ENCODE peak calls at places on chromosomes 3 and 15, in six cellular contexts. V, Q, J, D, T and C are unnamed samples.

GRCh38 chr15:52727825-52728224 is 48.6 kb upstream of the ATOSA start:
- ATAC-seq in V (no peak), Q (no peak), J (no peak), D (no peak), T (no peak), C (no peak)

GRCh38 chr3:100189444-100189964 is 71.3 kb upstream of the TBC1D23 start:
- ATAC-seq in V (no peak), Q (no peak), J (peak; percentile 61), D (no peak), T (no peak), C (no peak)

GRCh38 chr3:120145498-120146285 is 51.4 kb upstream of the GSK3B start:
- ATAC-seq in V (peak; percentile 17), Q (peak; percentile 90), J (peak; percentile 76), D (peak; percentile 94), T (peak; percentile 90), C (peak; percentile 86)

GRCh38 chr15:49137861-49138260 is 17.5 kb downstream of the COPS2 start:
- ATAC-seq in V (no peak), Q (no peak), J (peak; percentile 68), D (peak; percentile 61), T (peak; percentile 93), C (no peak)

GRCh38 chr3:191350389-191351090 is 20.2 kb upstream of the UTS2B start:
- ATAC-seq in V (no peak), Q (no peak), J (peak; percentile 45), D (no peak), T (no peak), C (no peak)

GRCh38 chr3:30520695-30521094 is 85.7 kb upstream of the TGFBR2 start:
- ATAC-seq in V (no peak), Q (no peak), J (no peak), D (no peak), T (no peak), C (no peak)

GRCh38 chr3:34635352-34635850 is 837.0 kb downstream of the PDCD6IP start:
- ATAC-seq in V (no peak), Q (no peak), J (no peak), D (no peak), T (no peak), C (no peak)

GRCh38 chr3:127622772-127623576 is 6.0 kb upstream of the PODXL2 start:
- ATAC-seq in V (no peak), Q (no peak), J (no peak), D (no peak), T (no peak), C (no peak)

GRCh38 chr3:124063168-124063909 is 71.4 kb upstream of the ROPN1 start:
- ATAC-seq in V (no peak), Q (no peak), J (no peak), D (no peak), T (no peak), C (no peak)

GRCh38 chr3:126034481-126035361 is 49.2 kb downstream of the SLC41A3 start:
- ATAC-seq in V (no peak), Q (peak; percentile 39), J (peak; percentile 55), D (peak; percentile 68), T (peak; percentile 50), C (peak; percentile 17)

GRCh38 chr3:174767853-174768382 is 91.2 kb upstream of the NAALADL2 start:
- ATAC-seq in V (no peak), Q (no peak), J (peak; percentile 85), D (no peak), T (no peak), C (no peak)

GRCh38 chr3:32455609-32456428 is 46.8 kb downstream of the CMTM6 start:
- ATAC-seq in V (no peak), Q (no peak), J (no peak), D (no peak), T (no peak), C (no peak)

GRCh38 chr3:67635806-67636205 is 18.6 kb downstream of the SUCLG2 start:
- ATAC-seq in V (no peak), Q (no peak), J (peak; percentile 51), D (no peak), T (no peak), C (no peak)

GRCh38 chr3:113623324-113623723 is 73.1 kb downstream of the USF3 start:
- ATAC-seq in V (no peak), Q (no peak), J (no peak), D (no peak), T (no peak), C (no peak)

GRCh38 chr3:176971613-176972174 is 225.6 kb downstream of the TBL1XR1 start:
- ATAC-seq in V (no peak), Q (peak; percentile 82), J (no peak), D (peak; percentile 96), T (peak; percentile 84), C (no peak)

GRCh38 chr3:196757876-196758739 is 18.5 kb downstream of the PAK2 start:
- ATAC-seq in V (no peak), Q (peak; percentile 74), J (peak; percentile 88), D (peak; percentile 36), T (peak; percentile 32), C (peak; percentile 42)

GRCh38 chr15:91214675-91215590 is 114.9 kb downstream of the SV2B start:
- ATAC-seq in V (no peak), Q (no peak), J (no peak), D (no peak), T (no peak), C (no peak)

GRCh38 chr3:111592941-111593340 is 2.2 kb downstream of the ZBED2 start:
- ATAC-seq in V (no peak), Q (no peak), J (no peak), D (no peak), T (no peak), C (no peak)

GRCh38 chr15:77282333-77282732 is 137.6 kb downstream of the PEAK1 start:
- ATAC-seq in V (no peak), Q (no peak), J (no peak), D (no peak), T (no peak), C (no peak)

GRCh38 chr3:106423321-106424225 is 554.8 kb upstream of the CBLB start:
- ATAC-seq in V (no peak), Q (peak; percentile 63), J (no peak), D (peak; percentile 64), T (peak; percentile 79), C (peak; percentile 61)

GRCh38 chr15:78302579-78302978 is 3.2 kb upstream of the SKIC8 start:
- ATAC-seq in V (no peak), Q (no peak), J (peak; percentile 29), D (no peak), T (peak; percentile 50), C (no peak)

GRCh38 chr3:171712168-171712938 is 97.9 kb downstream of the PLD1 start:
- ATAC-seq in V (no peak), Q (no peak), J (no peak), D (no peak), T (no peak), C (no peak)

GRCh38 chr3:160413613-160414248 is 14.3 kb downstream of the SMC4 start:
- ATAC-seq in V (peak; percentile 93), Q (peak; percentile 78), J (peak; percentile 80), D (peak; percentile 75), T (peak; percentile 69), C (peak; percentile 78)

GRCh38 chr3:59017617-59017984 is 32.2 kb downstream of the CFAP20DC start:
- ATAC-seq in V (no peak), Q (no peak), J (no peak), D (no peak), T (no peak), C (no peak)

GRCh38 chr3:187291001-187291511 is 481 bp downstream of the MASP1 start:
- ATAC-seq in V (no peak), Q (no peak), J (no peak), D (no peak), T (no peak), C (no peak)

GRCh38 chr15:48061588-48061987 is 59.2 kb upstream of the SLC24A5 start:
- ATAC-seq in V (no peak), Q (no peak), J (no peak), D (no peak), T (no peak), C (no peak)

GRCh38 chr3:182631183-182632076 is 161.9 kb upstream of the ATP11B start:
- ATAC-seq in V (no peak), Q (no peak), J (no peak), D (no peak), T (peak; percentile 36), C (peak; percentile 46)

GRCh38 chr3:126677862-126678549 is 23.1 kb upstream of the TXNRD3 start:
- ATAC-seq in V (no peak), Q (no peak), J (no peak), D (no peak), T (no peak), C (no peak)

GRCh38 chr3:48601622-48601994 is 6.5 kb upstream of the COL7A1 start:
- ATAC-seq in V (no peak), Q (no peak), J (no peak), D (no peak), T (no peak), C (no peak)

GRCh38 chr3:65814883-65815578 is 223.7 kb downstream of the MAGI1 start:
- ATAC-seq in V (no peak), Q (no peak), J (peak; percentile 45), D (no peak), T (no peak), C (no peak)

GRCh38 chr3:42035007-42035406 is 56.1 kb upstream of the TRAK1 start:
- ATAC-seq in V (no peak), Q (no peak), J (no peak), D (no peak), T (no peak), C (no peak)

GRCh38 chr3:39141211-39141995 is 12.0 kb downstream of the CSRNP1 start:
- ATAC-seq in V (peak; percentile 8), Q (no peak), J (peak; percentile 76), D (no peak), T (peak; percentile 3), C (peak; percentile 88)

GRCh38 chr3:58059349-58060321 is 51.4 kb downstream of the FLNB start:
- ATAC-seq in V (no peak), Q (no peak), J (peak; percentile 28), D (no peak), T (no peak), C (peak; percentile 24)

GRCh38 chr15:70132148-70132547 is 34.4 kb upstream of the TLE3 start:
- ATAC-seq in V (no peak), Q (no peak), J (no peak), D (no peak), T (no peak), C (no peak)

GRCh38 chr3:134929976-134930375 is 134.9 kb downstream of the EPHB1 start:
- ATAC-seq in V (no peak), Q (peak; percentile 55), J (no peak), D (peak; percentile 83), T (peak; percentile 61), C (no peak)

GRCh38 chr3:69248394-69248793 is 126.0 kb upstream of the LMOD3 start:
- ATAC-seq in V (no peak), Q (no peak), J (no peak), D (no peak), T (no peak), C (no peak)

GRCh38 chr3:109899930-109900329 is 562.6 kb upstream of the DPPA4 start:
- ATAC-seq in V (no peak), Q (no peak), J (no peak), D (no peak), T (no peak), C (no peak)

GRCh38 chr15:65362491-65362890 is 15.3 kb downstream of the IGDCC3 start:
- ATAC-seq in V (no peak), Q (no peak), J (no peak), D (no peak), T (no peak), C (no peak)

GRCh38 chr3:104519968-104520655 is 846.6 kb upstream of the ALCAM start:
- ATAC-seq in V (no peak), Q (no peak), J (no peak), D (no peak), T (no peak), C (no peak)